ENCODE peak calls at places on chromosomes 11 and 22, in four cellular contexts. D is K562, I is ACHN, T is AG09319. S is an unnamed sample.

GRCh38 chr22:47055073-47055355 is 292.6 kb downstream of the TBC1D22A start:
- DNase-seq in D (no peak), I (no peak), T (no peak), S (no peak)

GRCh38 chr11:65301491-65302329 is 13.0 kb upstream of the CDC42EP2 start:
- DNase-seq in D (peak; percentile 64), I (no peak), T (no peak), S (no peak)

GRCh38 chr11:6561288-6561687 is 42.1 kb downstream of the RRP8 start:
- DNase-seq in D (no peak), I (no peak), T (no peak), S (no peak)

GRCh38 chr22:46674906-46675305 is 54.7 kb downstream of the GRAMD4 start:
- DNase-seq in D (no peak), I (no peak), T (no peak), S (no peak)

GRCh38 chr11:15145635-15146034 is 30.9 kb downstream of the INSC start:
- DNase-seq in D (no peak), I (no peak), T (no peak), S (no peak)

GRCh38 chr22:19916006-19916405 is 25.6 kb upstream of the COMT start:
- DNase-seq in D (no peak), I (no peak), T (no peak), S (no peak)

GRCh38 chr11:7246179-7246578 is 5.5 kb upstream of the SYT9 start:
- DNase-seq in D (no peak), I (no peak), T (no peak), S (no peak)

GRCh38 chr11:77093987-77094840 is 8.4 kb upstream of the OMP start:
- DNase-seq in D (no peak), I (no peak), T (no peak), S (no peak)

GRCh38 chr11:44484211-44484610 is 81.3 kb upstream of the CD82 start:
- DNase-seq in D (peak; percentile 39), I (peak; percentile 29), T (no peak), S (no peak)

GRCh38 chr11:117219455-117219854 is 12.4 kb downstream of the PCSK7 start:
- DNase-seq in D (no peak), I (no peak), T (no peak), S (no peak)

GRCh38 chr11:62543680-62544444 is 2.7 kb downstream of the AHNAK start:
- DNase-seq in D (no peak), I (no peak), T (no peak), S (no peak)

GRCh38 chr11:44032304-44033085 is 15.3 kb upstream of the ACCSL start:
- DNase-seq in D (no peak), I (no peak), T (no peak), S (no peak)

GRCh38 chr22:29154364-29155048 is 51.2 kb upstream of the EMID1 start:
- DNase-seq in D (peak; percentile 69), I (peak; percentile 65), T (peak; percentile 10), S (no peak)

GRCh38 chr11:7657306-7658025 is 15.8 kb downstream of the CYB5R2 start:
- DNase-seq in D (peak; percentile 58), I (peak; percentile 54), T (peak; percentile 60), S (no peak)

GRCh38 chr11:48090174-48090573 is 109.8 kb downstream of the PTPRJ start:
- DNase-seq in D (no peak), I (no peak), T (no peak), S (no peak)

GRCh38 chr22:42780070-42780540 is 59.4 kb upstream of the A4GALT start:
- DNase-seq in D (peak; percentile 54), I (peak; percentile 77), T (peak; percentile 94), S (peak; percentile 94)

GRCh38 chr11:118396097-118396501 is 5.3 kb upstream of the ATP5MG start:
- DNase-seq in D (no peak), I (no peak), T (no peak), S (no peak)

GRCh38 chr22:29702931-29703594 is 16.7 kb upstream of the CABP7 start:
- DNase-seq in D (no peak), I (no peak), T (no peak), S (no peak)

GRCh38 chr22:23237201-23237798 is 57.0 kb downstream of the BCR start:
- DNase-seq in D (peak; percentile 59), I (no peak), T (no peak), S (no peak)

GRCh38 chr11:66280428-66280827 is 2.5 kb downstream of the CNIH2 start:
- DNase-seq in D (no peak), I (no peak), T (no peak), S (no peak)

GRCh38 chr11:134339756-134340155 is 8.0 kb downstream of the GLB1L2 start:
- DNase-seq in D (no peak), I (no peak), T (no peak), S (no peak)

GRCh38 chr11:8261921-8262551 is 1.6 kb downstream of the LMO1 start:
- DNase-seq in D (no peak), I (no peak), T (no peak), S (no peak)

GRCh38 chr22:44399196-44399837 is 86.6 kb upstream of the SHISAL1 start:
- DNase-seq in D (no peak), I (no peak), T (no peak), S (no peak)

GRCh38 chr11:12893787-12894672 is 115.1 kb upstream of the RASSF10 start:
- DNase-seq in D (peak; percentile 65), I (peak; percentile 67), T (peak; percentile 15), S (peak; percentile 40)

GRCh38 chr11:44095506-44096359 is at the start of gene EXT2:
- DNase-seq in D (peak; percentile 95), I (peak; percentile 73), T (peak; percentile 63), S (peak; percentile 50)

GRCh38 chr11:44661311-44661717 is 65.4 kb upstream of the TSPAN18 start:
- DNase-seq in D (no peak), I (no peak), T (no peak), S (no peak)

GRCh38 chr11:72712876-72713275 is 38.7 kb upstream of the PDE2A start:
- DNase-seq in D (no peak), I (no peak), T (no peak), S (no peak)